ENCODE peak calls at places on chromosomes 3 and 15, in nine cellular contexts. G is renal cortical epithelial cell; Y is stimulated activated CD4-positive, alpha-beta T cell treated with anti-CD3 and anti-CD28 coated beads, TNF-alpha, amount 100 ng/mL, for 24 hours; V is GM10248; Q is NCI-H2029 treated with DMSO at 0.1 percent for 48 hours; J is SHP77 treated with DMSO at 0.1 percent for 48 hours; R is activated CD8-positive, alpha-beta memory T cell treated with anti-CD3 and anti-CD28 coated beads for 48 hours; E is activated T-cell treated with anti-CD3 and anti-CD28 coated beads for 1 hour; Z is HuH-7. K is an unnamed sample.

GRCh38 chr15:57505949-57506391 is 85.7 kb upstream of the MYZAP start:
- DNase-seq in G (peak), Y (no peak), V (no peak), Q (peak), J (peak), R (no peak), E (no peak), Z (no peak), K (peak)

GRCh38 chr3:171682743-171683142 is 127.5 kb downstream of the PLD1 start:
- DNase-seq in G (no peak), Y (no peak), V (no peak), Q (no peak), J (no peak), R (no peak), E (no peak), Z (no peak), K (no peak)

GRCh38 chr3:10907262-10907661 is 85.3 kb upstream of the SLC6A1 start:
- DNase-seq in G (no peak), Y (no peak), V (no peak), Q (no peak), J (no peak), R (no peak), E (no peak), Z (no peak), K (no peak)

GRCh38 chr3:63807901-63808589 is 11.1 kb upstream of the C3orf49 start:
- DNase-seq in G (no peak), Y (no peak), V (no peak), Q (no peak), J (no peak), R (no peak), E (no peak), Z (no peak), K (no peak)

GRCh38 chr3:185988816-185989175 is 51.0 kb upstream of the TRA2B start:
- DNase-seq in G (no peak), Y (no peak), V (no peak), Q (no peak), J (no peak), R (no peak), E (no peak), Z (no peak), K (no peak)

GRCh38 chr3:128484404-128485282 is 8.4 kb downstream of the GATA2 start:
- DNase-seq in G (no peak), Y (no peak), V (no peak), Q (no peak), J (no peak), R (no peak), E (no peak), Z (no peak), K (no peak)

GRCh38 chr3:38533285-38533994 is 37.3 kb downstream of the EXOG start:
- DNase-seq in G (no peak), Y (no peak), V (no peak), Q (no peak), J (no peak), R (no peak), E (no peak), Z (no peak), K (no peak)

GRCh38 chr3:22450785-22451400 is 699.9 kb upstream of the ZNF385D start:
- DNase-seq in G (no peak), Y (no peak), V (no peak), Q (no peak), J (no peak), R (no peak), E (no peak), Z (no peak), K (no peak)

GRCh38 chr3:39110041-39110639 is 2.7 kb downstream of the TTC21A start:
- DNase-seq in G (no peak), Y (no peak), V (no peak), Q (no peak), J (no peak), R (no peak), E (no peak), Z (peak), K (no peak)

GRCh38 chr3:87167634-87168456 is 59.3 kb upstream of the CHMP2B start:
- DNase-seq in G (peak), Y (no peak), V (peak), Q (peak), J (peak), R (no peak), E (no peak), Z (no peak), K (no peak)

GRCh38 chr3:47473391-47473790 is 2.4 kb downstream of the SCAP start:
- DNase-seq in G (peak), Y (no peak), V (no peak), Q (peak), J (no peak), R (no peak), E (no peak), Z (no peak), K (no peak)

GRCh38 chr15:61227269-61228024 is 1.7 kb downstream of the RORA start:
- DNase-seq in G (peak), Y (no peak), V (no peak), Q (no peak), J (no peak), R (no peak), E (no peak), Z (no peak), K (no peak)

GRCh38 chr3:19149388-19149787 is 1.1 kb downstream of the KCNH8 start:
- DNase-seq in G (peak), Y (no peak), V (peak), Q (peak), J (no peak), R (no peak), E (no peak), Z (peak), K (peak)

GRCh38 chr3:134326760-134327593 is 47.3 kb downstream of the AMOTL2 start:
- DNase-seq in G (peak), Y (no peak), V (no peak), Q (no peak), J (no peak), R (no peak), E (no peak), Z (peak), K (no peak)

GRCh38 chr15:88615303-88616107 is 5.6 kb upstream of the AEN start:
- DNase-seq in G (peak), Y (no peak), V (peak), Q (no peak), J (no peak), R (no peak), E (no peak), Z (no peak), K (no peak)

GRCh38 chr15:76057332-76058000 is 2.3 kb upstream of the TMEM266 start:
- DNase-seq in G (peak), Y (peak), V (peak), Q (no peak), J (peak), R (no peak), E (peak), Z (peak), K (peak)

K was measured in progenitor cell of endocrine pancreas.